ENCODE peak calls at places on chromosomes 2 and 18, in ten cellular contexts. A, R, V, U, W, F, Q, C, M and L are unnamed samples.
A peak's percentile ranks its signal among the peaks of the same experiment; 100 is the strongest.

GRCh38 chr2:112870851-112871830 is 34.6 kb upstream of the IL1B start:
- DNase-seq in Q (no peak), R (peak; percentile 29), M (no peak), C (no peak), F (peak; percentile 26), U (no peak), A (no peak), V (no peak), W (no peak), L (no peak)

GRCh38 chr2:68237404-68237803 is 14.9 kb downstream of the PPP3R1 start:
- DNase-seq in R (no peak), Q (peak; percentile 63), V (no peak), C (no peak), W (no peak), U (peak; percentile 39), F (no peak), A (no peak), M (peak; percentile 78), L (no peak)

GRCh38 chr2:100893753-100894530 is 74.0 kb downstream of the NPAS2 start:
- DNase-seq in F (no peak), W (no peak), M (no peak), U (no peak), A (no peak), Q (no peak), V (no peak), C (no peak), R (no peak), L (no peak)

GRCh38 chr2:7899241-7899640 is 782.6 kb upstream of the ID2 start:
- DNase-seq in R (no peak), W (no peak), M (no peak), U (no peak), F (no peak), Q (no peak), A (no peak), C (no peak), V (no peak), L (no peak)

GRCh38 chr18:44916429-44917183 is 235.9 kb downstream of the SETBP1 start:
- DNase-seq in A (no peak), W (no peak), Q (no peak), F (no peak), U (no peak), C (no peak), M (no peak), V (no peak), R (no peak), L (no peak)

GRCh38 chr2:199973703-199974102 is 18.3 kb downstream of the MAIP1 start:
- DNase-seq in V (no peak), C (no peak), Q (peak; percentile 74), W (no peak), M (peak; percentile 74), F (no peak), R (no peak), A (no peak), U (peak; percentile 54), L (no peak)

GRCh38 chr2:111975053-111975552 is 76.7 kb downstream of the MERTK start:
- DNase-seq in V (no peak), A (no peak), R (peak; percentile 75), F (no peak), U (peak; percentile 67), W (no peak), Q (peak; percentile 63), C (no peak), M (peak; percentile 97), L (no peak)

GRCh38 chr2:28662044-28662443 is 89.6 kb upstream of the PPP1CB start:
- DNase-seq in W (no peak), Q (no peak), F (no peak), A (no peak), U (no peak), R (peak; percentile 74), C (no peak), V (no peak), M (peak; percentile 22), L (no peak)

GRCh38 chr2:47298739-47299138 is 104.2 kb upstream of the MSH2 start:
- DNase-seq in R (no peak), U (no peak), A (no peak), M (no peak), F (no peak), Q (no peak), C (no peak), V (no peak), W (no peak), L (no peak)

GRCh38 chr2:201960300-201960699 is 73.4 kb upstream of the FZD7 start:
- DNase-seq in A (no peak), V (no peak), Q (no peak), C (no peak), M (no peak), W (no peak), U (no peak), F (no peak), R (no peak), L (no peak)

GRCh38 chr2:101831351-101831865 is 133.9 kb downstream of the MAP4K4 start:
- DNase-seq in Q (peak; percentile 77), F (peak; percentile 31), C (peak; percentile 74), M (peak; percentile 67), W (no peak), R (peak; percentile 88), U (peak; percentile 84), A (peak; percentile 50), V (peak; percentile 73), L (no peak)